ENCODE peak calls at places on chromosomes 7 and 10, in nine cellular contexts. One of them, this sample, is unnamed.
A peak's percentile ranks its signal among the peaks of the same experiment; 100 is the strongest.

GRCh38 chr10:128784444-128784843 is 658.2 kb upstream of the MKI67 start:
- DNase-seq in GM10248: no peak
- DNase-seq in nephron progenitor cell: no peak
- DNase-seq in fibroblast of pulmonary artery: no peak
- DNase-seq in endothelial cell: no peak
- DNase-seq in B cell: no peak
- DNase-seq in bronchial epithelial cell: no peak
- DNase-seq in osteocyte: no peak
- DNase-seq in heart left ventricle: no peak
- DNase-seq in this sample: no peak

GRCh38 chr10:75034131-75034512 is 77.3 kb upstream of the SAMD8 start:
- DNase-seq in endothelial cell: no peak
- DNase-seq in bronchial epithelial cell: peak; percentile 39
- DNase-seq in GM10248: no peak
- DNase-seq in osteocyte: no peak
- DNase-seq in B cell: no peak
- DNase-seq in heart left ventricle: no peak
- DNase-seq in fibroblast of pulmonary artery: no peak
- DNase-seq in nephron progenitor cell: no peak
- DNase-seq in this sample: no peak

GRCh38 chr10:10796774-10797415 is 220.8 kb upstream of the CELF2 start:
- DNase-seq in osteocyte: no peak
- DNase-seq in fibroblast of pulmonary artery: peak; percentile 76
- DNase-seq in bronchial epithelial cell: peak; percentile 91
- DNase-seq in endothelial cell: no peak
- DNase-seq in B cell: no peak
- DNase-seq in nephron progenitor cell: no peak
- DNase-seq in heart left ventricle: no peak
- DNase-seq in GM10248: no peak
- DNase-seq in this sample: no peak

GRCh38 chr10:64859911-64860310 is 1338.7 kb downstream of the REEP3 start:
- DNase-seq in fibroblast of pulmonary artery: no peak
- DNase-seq in osteocyte: no peak
- DNase-seq in GM10248: no peak
- DNase-seq in nephron progenitor cell: no peak
- DNase-seq in endothelial cell: no peak
- DNase-seq in heart left ventricle: no peak
- DNase-seq in B cell: no peak
- DNase-seq in bronchial epithelial cell: no peak
- DNase-seq in this sample: no peak

GRCh38 chr7:112707655-112708054 is 82.5 kb downstream of the TMEM168 start:
- DNase-seq in GM10248: no peak
- DNase-seq in nephron progenitor cell: no peak
- DNase-seq in fibroblast of pulmonary artery: no peak
- DNase-seq in heart left ventricle: no peak
- DNase-seq in bronchial epithelial cell: no peak
- DNase-seq in endothelial cell: no peak
- DNase-seq in B cell: no peak
- DNase-seq in osteocyte: no peak
- DNase-seq in this sample: no peak

GRCh38 chr10:4801405-4801804 is 24.6 kb upstream of the AKR1E2 start:
- DNase-seq in osteocyte: no peak
- DNase-seq in bronchial epithelial cell: no peak
- DNase-seq in fibroblast of pulmonary artery: no peak
- DNase-seq in B cell: no peak
- DNase-seq in heart left ventricle: no peak
- DNase-seq in GM10248: no peak
- DNase-seq in endothelial cell: no peak
- DNase-seq in nephron progenitor cell: no peak
- DNase-seq in this sample: no peak

GRCh38 chr10:125291841-125292240 is 131.5 kb upstream of the CTBP2 start:
- DNase-seq in endothelial cell: no peak
- DNase-seq in heart left ventricle: no peak
- DNase-seq in GM10248: no peak
- DNase-seq in bronchial epithelial cell: no peak
- DNase-seq in osteocyte: no peak
- DNase-seq in nephron progenitor cell: no peak
- DNase-seq in B cell: no peak
- DNase-seq in fibroblast of pulmonary artery: no peak
- DNase-seq in this sample: no peak

GRCh38 chr10:72567884-72568283 is 58.0 kb downstream of the MICU1 start:
- DNase-seq in osteocyte: no peak
- DNase-seq in endothelial cell: peak; percentile 11
- DNase-seq in bronchial epithelial cell: peak; percentile 22
- DNase-seq in fibroblast of pulmonary artery: peak; percentile 14
- DNase-seq in GM10248: peak; percentile 27
- DNase-seq in heart left ventricle: no peak
- DNase-seq in nephron progenitor cell: no peak
- DNase-seq in B cell: no peak
- DNase-seq in this sample: no peak

GRCh38 chr10:132096223-132096622 is 30.5 kb downstream of the JAKMIP3 start:
- DNase-seq in B cell: no peak
- DNase-seq in nephron progenitor cell: no peak
- DNase-seq in GM10248: no peak
- DNase-seq in bronchial epithelial cell: peak; percentile 53
- DNase-seq in heart left ventricle: no peak
- DNase-seq in fibroblast of pulmonary artery: peak; percentile 6
- DNase-seq in osteocyte: no peak
- DNase-seq in endothelial cell: no peak
- DNase-seq in this sample: no peak

GRCh38 chr7:98727146-98727709 is 110.1 kb downstream of the NPTX2 start:
- DNase-seq in nephron progenitor cell: peak; percentile 26
- DNase-seq in osteocyte: no peak
- DNase-seq in B cell: no peak
- DNase-seq in GM10248: no peak
- DNase-seq in endothelial cell: no peak
- DNase-seq in heart left ventricle: no peak
- DNase-seq in fibroblast of pulmonary artery: no peak
- DNase-seq in bronchial epithelial cell: no peak
- DNase-seq in this sample: no peak

GRCh38 chr10:83603708-83604107 is 535.6 kb upstream of the GHITM start:
- DNase-seq in B cell: no peak
- DNase-seq in heart left ventricle: no peak
- DNase-seq in GM10248: peak; percentile 17
- DNase-seq in osteocyte: no peak
- DNase-seq in endothelial cell: no peak
- DNase-seq in fibroblast of pulmonary artery: peak; percentile 80
- DNase-seq in nephron progenitor cell: no peak
- DNase-seq in bronchial epithelial cell: peak; percentile 12
- DNase-seq in this sample: no peak

GRCh38 chr7:65448824-65449504 is 75.3 kb downstream of the ZNF92 start:
- DNase-seq in GM10248: no peak
- DNase-seq in heart left ventricle: no peak
- DNase-seq in endothelial cell: no peak
- DNase-seq in fibroblast of pulmonary artery: peak; percentile 70
- DNase-seq in osteocyte: no peak
- DNase-seq in nephron progenitor cell: no peak
- DNase-seq in B cell: no peak
- DNase-seq in bronchial epithelial cell: peak; percentile 98
- DNase-seq in this sample: no peak

GRCh38 chr7:101185258-101185839 is 5.3 kb upstream of the NAT16 start:
- DNase-seq in bronchial epithelial cell: peak; percentile 28
- DNase-seq in heart left ventricle: no peak
- DNase-seq in osteocyte: no peak
- DNase-seq in B cell: no peak
- DNase-seq in fibroblast of pulmonary artery: no peak
- DNase-seq in GM10248: no peak
- DNase-seq in endothelial cell: no peak
- DNase-seq in nephron progenitor cell: no peak
- DNase-seq in this sample: no peak

GRCh38 chr10:15265558-15265957 is 97.1 kb upstream of the NMT2 start:
- DNase-seq in nephron progenitor cell: no peak
- DNase-seq in osteocyte: no peak
- DNase-seq in endothelial cell: no peak
- DNase-seq in fibroblast of pulmonary artery: no peak
- DNase-seq in GM10248: no peak
- DNase-seq in heart left ventricle: no peak
- DNase-seq in bronchial epithelial cell: no peak
- DNase-seq in B cell: no peak
- DNase-seq in this sample: no peak

GRCh38 chr7:138961159-138961558 is 20.0 kb downstream of the KIAA1549 start:
- DNase-seq in nephron progenitor cell: no peak
- DNase-seq in endothelial cell: no peak
- DNase-seq in fibroblast of pulmonary artery: peak; percentile 69
- DNase-seq in B cell: no peak
- DNase-seq in GM10248: no peak
- DNase-seq in heart left ventricle: no peak
- DNase-seq in bronchial epithelial cell: no peak
- DNase-seq in osteocyte: no peak
- DNase-seq in this sample: no peak

GRCh38 chr10:97400665-97401454 is at the start of gene RRP12:
- DNase-seq in bronchial epithelial cell: peak; percentile 98
- DNase-seq in fibroblast of pulmonary artery: peak; percentile 99
- DNase-seq in nephron progenitor cell: peak; percentile 65
- DNase-seq in osteocyte: peak; percentile 93
- DNase-seq in B cell: peak; percentile 93
- DNase-seq in endothelial cell: peak; percentile 80
- DNase-seq in GM10248: peak; percentile 97
- DNase-seq in heart left ventricle: peak; percentile 92
- DNase-seq in this sample: peak; percentile 60
- TF ChIP-seq CTCF in bronchial epithelial cell: peak; percentile 40
- TF ChIP-seq CTCF in fibroblast of pulmonary artery: no peak
- TF ChIP-seq CTCF in nephron progenitor cell: no peak
- TF ChIP-seq CTCF in osteocyte: peak; percentile 25
- TF ChIP-seq CTCF in B cell: no peak
- TF ChIP-seq CTCF in endothelial cell: no peak
- TF ChIP-seq CTCF in GM10248: no peak
- TF ChIP-seq CTCF in heart left ventricle: no peak
- TF ChIP-seq CTCF in this sample: peak; percentile 43

DNA sequence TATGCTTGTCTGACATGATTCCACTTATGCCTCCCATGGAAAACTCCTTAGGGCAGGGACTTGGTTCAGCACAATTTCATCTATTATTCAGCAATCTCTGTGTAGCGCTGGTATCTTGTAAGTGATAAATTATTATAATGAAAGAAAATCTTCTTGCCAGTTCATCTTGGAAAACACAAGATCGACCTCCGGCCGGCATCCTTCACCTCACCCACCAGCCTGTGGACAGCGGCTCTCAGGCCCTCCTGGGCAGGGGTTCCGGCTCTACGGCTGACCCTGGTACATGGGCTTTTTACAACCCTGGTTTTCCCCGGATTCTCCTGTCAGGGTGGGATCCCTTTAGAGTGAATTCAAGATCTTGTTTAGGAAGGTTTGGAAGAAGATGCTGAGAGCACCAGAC is 145.6 kb downstream of the ADARB2 start:
- DNase-seq in heart left ventricle: no peak
- DNase-seq in GM10248: no peak
- DNase-seq in endothelial cell: no peak
- DNase-seq in nephron progenitor cell: no peak
- DNase-seq in fibroblast of pulmonary artery: no peak
- DNase-seq in bronchial epithelial cell: no peak
- DNase-seq in B cell: no peak
- DNase-seq in osteocyte: no peak
- DNase-seq in this sample: no peak
- TF ChIP-seq CTCF in heart left ventricle: no peak
- TF ChIP-seq CTCF in GM10248: no peak
- TF ChIP-seq CTCF in endothelial cell: no peak
- TF ChIP-seq CTCF in nephron progenitor cell: no peak
- TF ChIP-seq CTCF in fibroblast of pulmonary artery: no peak
- TF ChIP-seq CTCF in bronchial epithelial cell: no peak
- TF ChIP-seq CTCF in B cell: no peak
- TF ChIP-seq CTCF in osteocyte: no peak
- TF ChIP-seq CTCF in this sample: no peak

GRCh38 chr7:147235983-147236382 is 1119.4 kb downstream of the CNTNAP2 start:
- DNase-seq in endothelial cell: no peak
- DNase-seq in nephron progenitor cell: no peak
- DNase-seq in heart left ventricle: no peak
- DNase-seq in B cell: no peak
- DNase-seq in GM10248: no peak
- DNase-seq in bronchial epithelial cell: no peak
- DNase-seq in fibroblast of pulmonary artery: no peak
- DNase-seq in osteocyte: no peak
- DNase-seq in this sample: no peak
- TF ChIP-seq CTCF in endothelial cell: no peak
- TF ChIP-seq CTCF in nephron progenitor cell: no peak
- TF ChIP-seq CTCF in heart left ventricle: no peak
- TF ChIP-seq CTCF in B cell: no peak
- TF ChIP-seq CTCF in GM10248: no peak
- TF ChIP-seq CTCF in bronchial epithelial cell: no peak
- TF ChIP-seq CTCF in fibroblast of pulmonary artery: no peak
- TF ChIP-seq CTCF in osteocyte: no peak
- TF ChIP-seq CTCF in this sample: no peak

GRCh38 chr10:92629945-92630344 is 37.0 kb downstream of the KIF11 start:
- DNase-seq in GM10248: no peak
- DNase-seq in bronchial epithelial cell: no peak
- DNase-seq in nephron progenitor cell: no peak
- DNase-seq in osteocyte: no peak
- DNase-seq in heart left ventricle: no peak
- DNase-seq in B cell: no peak
- DNase-seq in endothelial cell: no peak
- DNase-seq in fibroblast of pulmonary artery: no peak
- DNase-seq in this sample: no peak

DNA sequence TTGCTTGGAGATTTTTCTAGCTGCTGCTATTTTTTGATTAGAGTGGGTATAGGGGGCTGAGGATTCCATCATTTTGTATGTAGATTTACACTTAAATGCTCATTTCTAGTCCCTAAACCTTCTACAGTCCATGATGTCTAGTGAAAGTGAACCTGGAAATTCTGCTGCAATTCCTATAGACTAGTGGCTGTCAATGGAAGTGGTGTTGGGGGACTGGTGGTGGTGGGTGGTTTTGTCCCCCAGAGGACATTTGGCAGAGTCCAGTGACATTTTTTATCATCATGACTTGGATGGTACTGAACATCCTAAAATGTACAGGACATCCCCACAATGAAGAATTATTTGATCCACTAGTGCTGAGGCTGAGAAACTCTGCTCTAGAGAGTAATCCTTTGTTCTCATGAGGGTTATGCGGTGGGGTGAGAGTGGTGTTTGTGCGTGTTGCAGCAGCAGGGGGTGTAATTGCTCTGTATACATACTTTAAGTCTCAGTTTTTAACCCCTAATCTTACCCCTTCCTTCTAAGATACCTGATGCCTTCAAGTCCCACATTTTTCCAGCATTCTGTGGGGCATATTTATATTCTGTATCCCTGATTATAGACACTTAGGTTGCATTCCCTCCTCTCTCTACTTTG is 35.0 kb downstream of the KIF11 start:
- DNase-seq in heart left ventricle: no peak
- DNase-seq in endothelial cell: no peak
- DNase-seq in osteocyte: no peak
- DNase-seq in fibroblast of pulmonary artery: peak; percentile 17
- DNase-seq in B cell: peak; percentile 43
- DNase-seq in nephron progenitor cell: no peak
- DNase-seq in GM10248: no peak
- DNase-seq in bronchial epithelial cell: no peak
- DNase-seq in this sample: no peak
- TF ChIP-seq CTCF in heart left ventricle: no peak
- TF ChIP-seq CTCF in endothelial cell: no peak
- TF ChIP-seq CTCF in osteocyte: no peak
- TF ChIP-seq CTCF in fibroblast of pulmonary artery: peak; percentile 6
- TF ChIP-seq CTCF in B cell: peak; percentile 30
- TF ChIP-seq CTCF in nephron progenitor cell: no peak
- TF ChIP-seq CTCF in GM10248: no peak
- TF ChIP-seq CTCF in bronchial epithelial cell: no peak
- TF ChIP-seq CTCF in this sample: no peak

This sample was measured in neural crest cell.